ENCODE peak calls at places on chromosome 17, in six cellular contexts. L, N, U, J, I and G are unnamed samples.

GRCh38 chr17:9255838-9256237 is 234.5 kb downstream of the NTN1 start:
- DNase-seq in L (no peak), N (no peak), U (no peak), J (no peak), I (no peak), G (no peak)

GRCh38 chr17:56903560-56903959 is 10.3 kb downstream of the TRIM25 start:
- DNase-seq in L (no peak), N (no peak), U (no peak), J (no peak), I (no peak), G (no peak)

GRCh38 chr17:301681-302299 is 50.8 kb downstream of the RPH3AL start:
- DNase-seq in L (no peak), N (peak), U (peak), J (no peak), I (no peak), G (no peak)

GRCh38 chr17:35523296-35523695 is 14.2 kb downstream of the SLFN12L start:
- DNase-seq in L (no peak), N (no peak), U (no peak), J (no peak), I (no peak), G (no peak)

GRCh38 chr17:20852541-20853370 is 190.1 kb downstream of the USP22 start:
- DNase-seq in L (no peak), N (peak), U (peak), J (no peak), I (peak), G (peak)

GRCh38 chr17:6456914-6457687 is 12.8 kb downstream of the PIMREG start:
- DNase-seq in L (peak), N (peak), U (peak), J (no peak), I (no peak), G (no peak)

GRCh38 chr17:31724619-31725018 is 134.4 kb downstream of the COPRS start:
- DNase-seq in L (no peak), N (no peak), U (no peak), J (no peak), I (no peak), G (no peak)

GRCh38 chr17:58120195-58120822 is 27.9 kb upstream of the OR4D1 start:
- DNase-seq in L (peak), N (peak), U (peak), J (no peak), I (peak), G (no peak)

GRCh38 chr17:7229504-7229903 is 4.8 kb downstream of the DVL2 start:
- DNase-seq in L (no peak), N (no peak), U (no peak), J (no peak), I (no peak), G (no peak)

GRCh38 chr17:30218689-30219266 is 16.7 kb downstream of the SLC6A4 start:
- DNase-seq in L (no peak), N (no peak), U (no peak), J (no peak), I (no peak), G (no peak)

GRCh38 chr17:78672880-78673371 is 95.7 kb upstream of the DNAH17 start:
- DNase-seq in L (peak), N (no peak), U (no peak), J (no peak), I (no peak), G (no peak)

GRCh38 chr17:50279181-50279526 is 4.9 kb downstream of the TMEM92 start:
- DNase-seq in L (no peak), N (no peak), U (no peak), J (no peak), I (no peak), G (no peak)

GRCh38 chr17:59342681-59343127 is 11.2 kb downstream of the YPEL2 start:
- DNase-seq in L (no peak), N (no peak), U (no peak), J (no peak), I (no peak), G (no peak)

GRCh38 chr17:78825696-78826095 is 14.9 kb downstream of the USP36 start:
- DNase-seq in L (no peak), N (no peak), U (no peak), J (no peak), I (no peak), G (no peak)

GRCh38 chr17:33234930-33235685 is 58.0 kb downstream of the ASIC2 start:
- DNase-seq in L (peak), N (peak), U (peak), J (no peak), I (peak), G (peak)

GRCh38 chr17:57636274-57636673 is 108.8 kb downstream of the CCDC182 start:
- DNase-seq in L (no peak), N (no peak), U (no peak), J (no peak), I (no peak), G (no peak)

GRCh38 chr17:74332017-74332650 is 6.1 kb downstream of the KIF19 start:
- DNase-seq in L (no peak), N (no peak), U (no peak), J (no peak), I (no peak), G (no peak)

GRCh38 chr17:30717290-30718098 is 107.0 kb downstream of the CRLF3 start:
- DNase-seq in L (peak), N (peak), U (no peak), J (no peak), I (no peak), G (no peak)

GRCh38 chr17:63537001-63537400 is 13.3 kb upstream of the DCAF7 start:
- DNase-seq in L (no peak), N (no peak), U (no peak), J (no peak), I (no peak), G (no peak)

GRCh38 chr17:14297161-14297851 is 3.6 kb upstream of the HS3ST3B1 start:
- DNase-seq in L (no peak), N (no peak), U (peak), J (no peak), I (no peak), G (peak)
- TF ChIP-seq POLR2A in L (no peak), N (no peak), U (no peak), J (no peak), I (no peak), G (no peak)

DNA sequence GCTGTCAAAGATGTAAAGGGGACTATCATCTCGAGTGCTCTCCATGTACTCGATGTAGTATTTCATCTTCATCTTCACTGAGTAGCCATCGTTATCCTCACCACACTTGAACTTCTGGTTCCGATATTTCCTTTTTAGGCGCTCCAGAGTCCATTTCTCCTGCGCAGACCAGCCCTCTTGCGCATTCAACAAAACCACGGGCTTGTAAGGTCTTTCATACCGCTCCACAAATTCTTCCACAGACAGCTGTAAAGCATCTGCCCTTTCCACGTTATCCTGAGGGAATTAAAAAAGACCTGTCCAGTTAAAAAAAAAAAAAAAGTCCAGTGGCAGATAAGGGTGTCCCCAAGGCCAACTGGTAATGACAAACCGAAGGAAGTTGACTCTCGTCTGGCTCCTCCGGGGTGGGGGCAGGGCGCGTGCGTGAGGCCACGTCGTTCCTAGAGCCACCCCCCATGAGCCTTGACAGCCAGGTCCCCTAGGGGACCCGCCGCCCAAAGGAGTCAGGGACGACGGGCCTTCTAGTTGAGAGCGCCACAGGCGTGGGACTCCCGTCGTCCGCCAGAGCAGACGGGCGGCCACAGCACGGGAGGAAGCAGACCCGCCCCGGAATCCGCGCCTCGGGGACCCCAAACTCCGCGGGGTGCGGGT is 701 bp downstream of the JMJD6 start:
- DNase-seq in L (peak), N (peak), U (peak), J (peak), I (peak), G (peak)
- TF ChIP-seq POLR2A in L (no peak), N (no peak), U (no peak), J (peak), I (peak), G (no peak)

DNA sequence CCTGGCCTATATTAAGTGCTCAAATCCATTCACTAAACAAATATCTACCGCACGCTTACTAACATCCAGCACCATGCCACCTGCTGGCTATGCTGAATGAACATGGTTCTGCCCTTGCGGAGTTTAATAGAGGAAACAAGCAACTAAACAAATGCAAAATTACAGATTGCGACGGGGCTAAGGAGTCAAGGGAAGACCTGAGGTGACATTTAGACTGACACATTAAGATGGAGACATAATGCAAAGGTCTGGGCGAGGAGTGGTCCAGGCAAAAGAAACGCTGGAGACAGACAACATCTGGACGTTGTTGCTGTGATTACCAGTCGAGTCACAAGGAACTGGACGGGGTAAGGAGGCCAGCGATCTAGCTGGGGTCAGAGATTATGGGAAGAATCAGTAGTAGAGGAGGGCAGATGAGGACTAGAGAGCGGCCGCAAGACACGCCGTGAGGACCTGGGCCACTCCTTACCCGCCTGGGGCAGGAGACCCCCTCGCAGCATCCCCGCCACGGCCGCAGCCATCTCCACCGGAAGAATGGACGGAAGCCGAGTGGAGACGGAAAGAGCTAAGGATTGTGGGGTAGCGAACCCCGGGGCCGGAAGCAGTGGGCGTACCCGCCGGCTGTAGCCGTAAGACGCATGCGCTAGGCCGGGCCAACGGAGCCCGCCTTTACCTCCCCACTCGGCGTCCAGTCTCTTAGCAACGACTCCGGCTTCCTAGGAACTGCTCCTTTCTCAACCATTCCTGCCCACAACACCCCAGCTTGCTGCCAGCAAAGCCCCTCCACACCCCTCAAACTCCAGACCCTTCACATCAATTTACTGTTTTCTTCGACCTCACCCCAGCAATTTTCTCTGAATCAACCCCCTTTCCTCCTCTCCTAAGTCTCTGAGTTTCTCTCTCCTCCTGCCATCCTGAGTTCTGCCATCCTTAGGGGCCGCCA is at the start of the genes LRRC46 and MRPL10:
- DNase-seq in L (peak), N (peak), U (peak), J (peak), I (peak), G (peak)
- TF ChIP-seq POLR2A in L (peak), N (peak), U (no peak), J (peak), I (peak), G (peak)

GRCh38 chr17:40548491-40548981 is 16.7 kb downstream of the CCR7 start:
- DNase-seq in L (no peak), N (no peak), U (no peak), J (no peak), I (no peak), G (peak)

GRCh38 chr17:40547079-40547784 is 18.0 kb downstream of the CCR7 start:
- DNase-seq in L (peak), N (peak), U (no peak), J (no peak), I (peak), G (peak)

GRCh38 chr17:40547785-40548478 is 17.3 kb downstream of the CCR7 start:
- DNase-seq in L (no peak), N (peak), U (no peak), J (no peak), I (no peak), G (no peak)

GRCh38 chr17:40550608-40551007 is 14.7 kb downstream of the CCR7 start:
- DNase-seq in L (peak), N (peak), U (peak), J (no peak), I (no peak), G (peak)

GRCh38 chr17:40548982-40549680 is 16.1 kb downstream of the CCR7 start:
- DNase-seq in L (peak), N (peak), U (no peak), J (no peak), I (no peak), G (peak)
- TF ChIP-seq POLR2A in L (no peak), N (no peak), U (no peak), J (no peak), I (no peak), G (peak)